ENCODE peak calls at places on chromosomes 7 and 10, in four cellular contexts. B is pancreas, J is cardiac muscle cell, L is right atrium auricular region. X is an unnamed sample.

GRCh38 chr10:90204956-90205695 is 503.7 kb downstream of the KIF20B start:
- DNase-seq in B (no peak), J (no peak), L (no peak), X (peak; percentile 33)

GRCh38 chr10:93473804-93474472 is 8.2 kb downstream of the MYOF start:
- DNase-seq in B (no peak), J (no peak), L (no peak), X (no peak)

GRCh38 chr7:7569113-7569527 is 2.4 kb downstream of the MIOS start:
- DNase-seq in B (no peak), J (no peak), L (no peak), X (no peak)

GRCh38 chr7:73570521-73570920 is 7.9 kb downstream of the TBL2 start:
- DNase-seq in B (no peak), J (no peak), L (no peak), X (no peak)

GRCh38 chr7:51430480-51431086 is 114.0 kb upstream of the COBL start:
- DNase-seq in B (no peak), J (peak; percentile 79), L (no peak), X (peak; percentile 38)

GRCh38 chr10:91635401-91636400 is 2.8 kb upstream of the PPP1R3C start:
- DNase-seq in B (no peak), J (peak; percentile 89), L (peak; percentile 77), X (peak; percentile 90)

GRCh38 chr10:63614371-63614891 is 93.2 kb downstream of the REEP3 start:
- DNase-seq in B (no peak), J (peak; percentile 12), L (no peak), X (peak; percentile 14)

GRCh38 chr10:50431118-50431517 is 179.8 kb upstream of the ASAH2 start:
- DNase-seq in B (no peak), J (no peak), L (no peak), X (peak; percentile 85)

GRCh38 chr7:126668367-126668752 is 584.4 kb downstream of the GRM8 start:
- DNase-seq in B (no peak), J (no peak), L (no peak), X (no peak)

GRCh38 chr10:75191821-75192568 is 18.6 kb upstream of the VDAC2 start:
- DNase-seq in B (peak; percentile 62), J (no peak), L (peak; percentile 85), X (peak; percentile 94)
- H3K4me3 ChIP-seq in B (no peak overlapping the region), J (no peak overlapping the region), L (no peak overlapping the region), X (no peak overlapping the region)

DNA sequence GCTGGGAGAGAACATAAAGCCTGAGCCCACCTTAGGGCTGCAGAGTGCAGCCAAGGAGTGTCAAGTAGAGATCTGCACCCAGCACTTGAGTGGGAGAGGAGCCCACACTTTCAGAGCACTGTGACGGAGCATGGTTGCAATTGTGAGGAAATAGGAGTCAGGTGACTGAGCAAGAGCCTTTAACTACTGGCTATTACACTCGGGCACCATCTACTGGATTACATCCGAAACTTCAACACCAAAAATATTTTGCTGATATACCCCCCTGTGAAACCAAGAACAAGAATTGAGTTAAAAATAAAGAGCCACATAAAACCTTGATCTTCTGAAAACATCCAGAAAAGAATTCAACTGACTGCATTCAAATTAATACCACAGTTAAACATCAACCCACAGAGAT is 657.9 kb downstream of the NXPH1 start:
- DNase-seq in B (no peak), J (no peak), L (no peak), X (no peak)
- TF ChIP-seq CTCF in B (no peak), J (no peak), L (no peak), X (no peak)

GRCh38 chr10:13705526-13706169 is 118.9 kb downstream of the PRPF18 start:
- DNase-seq in B (no peak), J (peak; percentile 35), L (no peak), X (peak; percentile 40)
- H3K4me3 ChIP-seq in B (peak overlapping the region; percentile 47), J (no peak overlapping the region), L (peak overlapping the region; percentile 61), X (peak overlapping the region; percentile 55)

DNA sequence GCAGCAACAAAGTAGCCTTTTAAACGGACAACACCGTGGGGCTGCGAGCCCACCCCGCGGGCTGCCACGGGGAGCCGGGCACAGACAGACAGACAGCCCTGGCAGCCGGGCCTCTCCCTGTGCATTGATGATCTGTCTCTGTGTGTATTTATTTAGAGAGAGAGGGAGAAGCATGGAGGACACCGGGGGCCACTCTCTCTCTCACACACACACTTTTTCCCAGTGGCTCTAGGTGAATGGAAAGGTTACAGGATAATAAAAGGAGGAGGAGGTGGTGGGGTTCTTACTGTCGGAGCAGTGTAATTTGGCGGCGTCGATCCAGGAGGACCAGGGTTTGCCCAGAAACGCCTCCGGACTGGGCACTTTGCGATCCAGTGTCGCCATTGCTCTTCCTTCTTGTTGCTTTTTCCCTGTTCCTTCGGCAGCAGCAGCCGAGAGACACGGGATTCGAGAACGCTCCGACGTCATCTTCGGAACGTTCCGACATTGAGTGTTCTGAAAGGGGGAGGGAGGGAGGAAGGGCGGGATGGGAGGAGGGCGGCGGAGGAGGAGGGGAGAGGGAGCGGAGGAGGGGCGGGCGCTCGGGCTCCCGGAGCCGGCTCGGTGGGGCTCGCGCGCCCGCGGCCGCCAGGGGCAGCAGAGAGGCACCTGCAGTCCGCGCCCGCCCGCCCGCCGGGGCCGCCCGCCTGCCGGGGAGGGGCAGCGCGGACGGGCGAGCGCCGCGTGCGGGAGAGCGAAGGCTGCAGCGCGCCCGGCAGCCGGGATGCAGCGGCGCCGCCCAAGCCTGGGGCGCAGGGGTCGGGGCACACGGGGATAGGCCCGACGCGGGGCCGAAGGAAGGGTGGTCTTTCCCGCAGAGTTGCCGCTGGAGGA is at the start of gene ATXN7L1:
- DNase-seq in B (peak; percentile 97), J (peak; percentile 98), L (peak; percentile 93), X (peak; percentile 98)
- TF ChIP-seq CTCF in B (no peak), J (peak; percentile 29), L (peak; percentile 69), X (peak; percentile 7)

GRCh38 chr7:148503900-148504487 is 86.6 kb upstream of the C7orf33 start:
- DNase-seq in B (no peak), J (peak; percentile 45), L (no peak), X (peak; percentile 60)

GRCh38 chr7:148505955-148506354 is 84.6 kb upstream of the C7orf33 start:
- DNase-seq in B (no peak), J (no peak), L (no peak), X (no peak)

DNA sequence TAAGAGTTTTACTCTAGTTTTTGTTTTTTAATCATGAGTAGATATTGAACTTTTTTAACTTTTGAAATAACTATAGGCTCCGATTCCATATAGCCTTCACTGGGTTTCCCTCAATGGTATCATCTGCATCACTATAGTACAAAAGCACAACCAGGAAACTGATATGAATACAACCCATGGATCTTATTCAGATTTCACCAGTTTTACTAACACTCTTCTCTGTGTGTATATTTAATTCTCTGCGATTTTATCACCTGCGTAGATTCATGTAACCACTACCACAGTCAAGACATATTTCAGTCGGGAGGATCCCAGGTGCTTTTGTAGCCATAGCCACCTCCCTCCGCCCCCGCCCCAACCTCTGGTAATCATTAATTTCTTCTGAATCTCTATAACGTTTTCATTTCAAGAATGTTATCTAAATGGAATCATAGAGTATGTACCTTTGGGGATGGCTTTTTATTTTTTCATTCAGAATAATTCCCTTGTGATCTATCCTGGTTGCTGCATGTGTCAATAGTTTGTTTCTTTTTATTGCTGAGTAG is 82.8 kb upstream of the C7orf33 start:
- DNase-seq in B (no peak), J (no peak), L (no peak), X (no peak)
- H3K4me3 ChIP-seq in B (no peak overlapping the region), J (no peak overlapping the region), L (no peak overlapping the region), X (no peak overlapping the region)

GRCh38 chr10:17781856-17782255 is 27.3 kb upstream of the MRC1 start:
- DNase-seq in B (no peak), J (peak; percentile 4), L (no peak), X (no peak)
- TF ChIP-seq CTCF in B (no peak), J (no peak), L (no peak), X (no peak)

DNA sequence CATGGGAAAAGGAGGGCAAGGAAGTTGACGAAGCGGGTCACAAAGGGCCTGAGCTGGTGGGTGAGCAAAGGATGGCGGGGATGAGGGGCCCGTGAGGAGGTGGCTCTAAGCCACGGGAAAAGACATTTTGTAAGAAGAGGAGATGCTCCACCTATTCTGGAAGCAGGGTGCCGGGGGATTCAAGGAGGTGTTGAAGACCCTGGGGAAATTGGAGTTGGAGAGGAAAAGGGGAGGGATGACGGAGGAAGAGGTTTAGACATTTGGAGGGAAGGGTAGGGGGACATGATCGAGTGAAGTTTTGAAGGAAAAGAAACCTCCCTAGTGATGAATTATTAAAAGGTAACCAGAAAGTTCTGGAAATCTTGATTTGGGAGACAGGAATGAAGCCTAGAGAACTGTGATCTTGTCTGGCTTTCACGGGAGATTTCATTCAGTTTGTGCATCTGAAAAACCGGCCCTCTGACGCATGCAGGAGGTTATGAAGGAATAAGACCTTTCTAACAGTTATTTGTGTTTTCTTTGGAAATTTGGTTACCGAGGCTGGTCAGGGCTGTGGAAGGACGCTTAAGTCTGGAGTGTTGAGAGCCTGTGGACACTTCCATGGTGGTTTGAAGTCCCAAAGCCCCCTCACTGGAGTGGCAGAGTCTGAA is 1.4 kb downstream of the SMO start:
- DNase-seq in B (no peak), J (no peak), L (no peak), X (no peak)
- H3K4me3 ChIP-seq in B (peak overlapping the region; percentile 87), J (peak overlapping the region; percentile 67), L (peak overlapping the region; percentile 67), X (peak overlapping the region; percentile 60)

DNA sequence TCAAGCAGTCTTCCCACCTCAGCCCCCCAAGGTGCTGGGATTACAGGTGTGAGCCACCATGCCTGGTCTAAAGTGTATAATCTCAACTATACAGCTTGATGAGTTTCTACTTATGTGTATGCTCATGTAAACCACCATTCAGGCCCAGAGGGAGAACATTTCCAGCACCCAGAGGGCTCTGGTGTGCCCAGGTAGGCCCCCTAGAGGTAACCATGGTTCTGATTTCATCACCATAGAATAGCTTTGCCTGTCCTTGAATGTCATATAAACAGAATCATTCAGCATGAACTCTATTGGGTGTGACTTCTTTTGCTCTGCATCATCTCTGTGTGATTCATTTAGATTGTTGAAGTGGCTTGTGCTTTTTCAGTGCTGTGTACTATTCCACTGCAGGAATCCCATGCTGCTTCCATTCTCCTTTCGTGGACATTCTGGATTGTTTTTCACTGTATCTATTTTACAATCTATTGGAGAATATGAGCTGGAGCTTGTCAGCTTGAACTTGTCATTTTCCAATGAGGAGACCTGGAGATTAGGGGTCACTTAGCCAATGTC is 35.2 kb downstream of the COL26A1 start:
- DNase-seq in B (no peak), J (no peak), L (no peak), X (no peak)
- TF ChIP-seq CTCF in B (no peak), J (no peak), L (no peak), X (no peak)

X was measured in cardiac fibroblast.